ENCODE peak calls at places on chromosomes 6 and 20, in nine cellular contexts. L is suprapubic skin, T is heart right ventricle, W is MM.1S, R is mucosa of descending colon, U is heart left ventricle, O is uterus, G is right atrium auricular region, Z is lung. X is an unnamed sample.

GRCh38 chr6:35596448-35597442 is 84.0 kb upstream of the TULP1 start:
- DNase-seq in G (no peak), U (no peak), L (no peak), T (no peak), O (peak; percentile 78), R (no peak), Z (no peak), W (no peak), X (no peak)

GRCh38 chr6:124881898-124882579 is 80.2 kb upstream of the RNF217 start:
- DNase-seq in T (no peak), G (no peak), O (no peak), U (no peak), W (no peak), R (no peak), Z (no peak), L (no peak), X (no peak)

GRCh38 chr6:7143161-7143974 is 35.6 kb downstream of the RREB1 start:
- DNase-seq in L (no peak), Z (no peak), T (no peak), G (no peak), R (no peak), O (no peak), U (no peak), W (peak; percentile 66), X (no peak)

GRCh38 chr6:38784506-38785235 is 69.6 kb downstream of the DNAH8 start:
- DNase-seq in U (no peak), T (no peak), L (no peak), G (no peak), Z (no peak), O (no peak), R (no peak), W (peak; percentile 14), X (no peak)

GRCh38 chr20:4235512-4236043 is 220.2 kb upstream of the RNF24 start:
- DNase-seq in G (no peak), T (no peak), W (no peak), U (no peak), R (no peak), O (no peak), Z (no peak), L (no peak), X (no peak)

GRCh38 chr6:14758421-14759043 is 487.3 kb upstream of the JARID2 start:
- DNase-seq in R (peak; percentile 35), U (no peak), T (no peak), G (no peak), W (no peak), O (no peak), L (no peak), Z (no peak), X (no peak)

GRCh38 chr6:166168616-166169548 is 1.2 kb upstream of the TBXT start:
- DNase-seq in O (no peak), G (no peak), U (no peak), L (no peak), T (no peak), Z (no peak), W (no peak), R (no peak), X (no peak)

GRCh38 chr20:39092733-39093410 is 130.7 kb downstream of the DHX35 start:
- DNase-seq in O (no peak), Z (no peak), T (no peak), G (no peak), W (no peak), L (no peak), R (no peak), U (no peak), X (no peak)

GRCh38 chr6:134774244-134774643 is 175.7 kb downstream of the ALDH8A1 start:
- DNase-seq in L (no peak), Z (no peak), R (no peak), U (no peak), W (no peak), T (no peak), G (no peak), O (no peak), X (no peak)

GRCh38 chr6:85041376-85041775 is 277.0 kb upstream of the TBX18 start:
- DNase-seq in T (no peak), W (no peak), U (no peak), O (no peak), R (no peak), Z (no peak), L (no peak), G (no peak), X (peak; percentile 12)

GRCh38 chr6:158175111-158175510 is 7.0 kb downstream of the GTF2H5 start:
- DNase-seq in O (no peak), L (no peak), R (no peak), T (no peak), Z (no peak), G (no peak), U (no peak), W (no peak), X (no peak)

GRCh38 chr6:129936329-129937165 is 75.4 kb upstream of the TMEM244 start:
- DNase-seq in O (no peak), Z (no peak), T (peak; percentile 20), U (peak; percentile 47), G (no peak), L (no peak), R (no peak), W (peak; percentile 40), X (peak; percentile 10)

GRCh38 chr6:32116674-32117073 is 7.5 kb upstream of the TNXB start:
- DNase-seq in G (no peak), W (no peak), U (no peak), O (no peak), L (no peak), Z (no peak), R (no peak), T (no peak), X (no peak)

GRCh38 chr6:146905313-146905712 is 298.9 kb upstream of the STXBP5 start:
- DNase-seq in T (no peak), Z (no peak), L (no peak), R (no peak), O (no peak), G (no peak), W (no peak), U (peak; percentile 34), X (no peak)

GRCh38 chr6:118580585-118581419 is 32.7 kb downstream of the PLN start:
- DNase-seq in R (no peak), W (peak; percentile 59), G (peak; percentile 62), T (peak; percentile 43), L (no peak), U (no peak), Z (peak; percentile 39), O (peak; percentile 47), X (peak; percentile 11)

GRCh38 chr6:3347237-3347636 is 88.5 kb downstream of the PSMG4 start:
- DNase-seq in O (no peak), T (no peak), W (no peak), G (no peak), L (no peak), R (no peak), Z (no peak), U (no peak), X (no peak)

GRCh38 chr20:45322952-45323383 is 14.9 kb upstream of the MATN4 start:
- DNase-seq in O (no peak), W (no peak), T (peak; percentile 62), U (peak; percentile 80), Z (peak; percentile 71), R (peak; percentile 55), G (peak; percentile 78), L (no peak), X (no peak)
- TF ChIP-seq CTCF in O (peak; percentile 23), W (peak; percentile 22), T (peak; percentile 36), U (peak; percentile 39), Z (no peak), R (no peak), G (peak; percentile 18), L (no peak), X (peak; percentile 37)

DNA sequence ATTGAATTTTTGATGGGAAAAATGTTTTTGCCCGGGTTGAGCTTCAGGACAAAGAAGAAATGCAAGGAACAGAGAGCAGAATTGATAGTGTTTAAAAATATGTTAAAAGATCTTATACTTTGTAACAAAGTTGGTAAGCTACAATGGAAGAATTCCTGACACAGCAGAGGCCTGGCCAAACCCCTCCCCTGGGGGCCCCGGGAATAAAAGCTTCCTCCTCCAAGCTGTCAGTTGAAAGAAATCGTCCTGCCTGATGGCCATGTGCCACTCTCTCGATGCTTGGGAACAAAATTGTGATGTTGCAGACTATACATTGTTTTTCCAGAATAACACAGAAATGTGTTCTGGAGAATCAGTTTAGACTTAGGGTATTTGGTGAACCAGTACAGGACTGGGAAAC is 14.2 kb upstream of the TOX2 start:
- DNase-seq in Z (no peak), R (no peak), O (no peak), G (no peak), U (no peak), L (no peak), T (no peak), W (no peak), X (no peak)
- H3K4me3 ChIP-seq in Z (no peak overlapping the region), R (no peak overlapping the region), O (no peak overlapping the region), G (no peak overlapping the region), U (no peak overlapping the region), L (no peak overlapping the region), T (no peak overlapping the region), W (no peak overlapping the region), X (no peak overlapping the region)

GRCh38 chr6:37459981-37460800 is 27.2 kb downstream of the CMTR1 start:
- DNase-seq in Z (no peak), R (no peak), T (no peak), U (no peak), O (no peak), L (no peak), W (no peak), G (no peak), X (no peak)
- H3K36me3 ChIP-seq in Z (peaks cover 49% of the 10 kb centered on the region), R (no peaks in the 10 kb centered on the region), T (peaks cover 100% of the 10 kb centered on the region), U (no peaks in the 10 kb centered on the region), O (no peaks in the 10 kb centered on the region), L (peaks cover 73% of the 10 kb centered on the region), W (no peaks in the 10 kb centered on the region), G (peaks cover 66% of the 10 kb centered on the region), X (peaks cover 47% of the 10 kb centered on the region)

DNA sequence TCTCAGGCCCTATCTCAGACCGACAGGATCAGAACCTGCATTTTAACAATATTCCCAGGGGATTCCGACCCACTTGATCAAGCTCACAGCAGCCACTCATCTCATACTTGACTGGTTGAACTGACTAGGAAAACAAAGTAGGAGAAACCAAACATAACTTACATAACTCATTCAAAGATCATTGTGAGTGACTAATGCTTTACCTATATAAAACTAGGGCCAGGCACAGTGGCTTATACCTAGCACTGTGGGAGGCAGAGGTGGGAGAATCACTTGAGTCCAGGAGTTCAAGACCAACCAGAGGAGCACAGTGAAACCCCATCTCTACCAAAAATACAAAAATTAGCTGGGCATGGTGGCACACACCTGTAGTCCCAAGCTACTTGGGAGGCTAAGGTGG is 251.0 kb downstream of the ATXN1 start:
- DNase-seq in R (no peak), L (no peak), U (no peak), W (no peak), T (no peak), G (no peak), O (no peak), Z (no peak), X (no peak)
- TF ChIP-seq CTCF in R (no peak), L (no peak), U (no peak), W (no peak), T (no peak), G (no peak), O (no peak), Z (no peak), X (no peak)